ENCODE peak calls at places on chromosomes 7 and 10, in nine cellular contexts. One of them, this sample, is unnamed.

GRCh38 chr10:26269754-26270153 is 53.2 kb downstream of the GAD2 start:
- DNase-seq in left ventricle myocardium inferior: no peak
- DNase-seq in thoracic aorta: no peak
- DNase-seq in IMR-90: no peak
- DNase-seq in fibroblast of lung: peak
- DNase-seq in psoas muscle: no peak
- DNase-seq in A549: peak
- DNase-seq in NT2/D1: peak
- DNase-seq in kidney: no peak
- DNase-seq in this sample: peak

GRCh38 chr7:156080046-156080445 is 267.8 kb upstream of the SHH start:
- DNase-seq in thoracic aorta: no peak
- DNase-seq in A549: no peak
- DNase-seq in left ventricle myocardium inferior: no peak
- DNase-seq in psoas muscle: no peak
- DNase-seq in NT2/D1: no peak
- DNase-seq in kidney: no peak
- DNase-seq in IMR-90: no peak
- DNase-seq in fibroblast of lung: no peak
- DNase-seq in this sample: no peak

GRCh38 chr10:35517431-35518181 is 87.5 kb upstream of the GJD4 start:
- DNase-seq in fibroblast of lung: peak
- DNase-seq in psoas muscle: no peak
- DNase-seq in IMR-90: peak
- DNase-seq in thoracic aorta: no peak
- DNase-seq in left ventricle myocardium inferior: no peak
- DNase-seq in kidney: no peak
- DNase-seq in A549: no peak
- DNase-seq in NT2/D1: no peak
- DNase-seq in this sample: no peak

GRCh38 chr7:55432937-55433784 is 68.0 kb downstream of the LANCL2 start:
- DNase-seq in fibroblast of lung: peak
- DNase-seq in psoas muscle: no peak
- DNase-seq in left ventricle myocardium inferior: no peak
- DNase-seq in NT2/D1: peak
- DNase-seq in kidney: no peak
- DNase-seq in A549: peak
- DNase-seq in IMR-90: peak
- DNase-seq in thoracic aorta: no peak
- DNase-seq in this sample: peak

GRCh38 chr10:101097881-101098280 is 33.2 kb upstream of the TLX1 start:
- DNase-seq in NT2/D1: no peak
- DNase-seq in thoracic aorta: no peak
- DNase-seq in A549: no peak
- DNase-seq in left ventricle myocardium inferior: no peak
- DNase-seq in psoas muscle: no peak
- DNase-seq in fibroblast of lung: no peak
- DNase-seq in kidney: no peak
- DNase-seq in IMR-90: no peak
- DNase-seq in this sample: no peak

GRCh38 chr7:44158873-44159631 is 17.9 kb upstream of the MYL7 start:
- DNase-seq in fibroblast of lung: no peak
- DNase-seq in thoracic aorta: no peak
- DNase-seq in left ventricle myocardium inferior: no peak
- DNase-seq in IMR-90: no peak
- DNase-seq in psoas muscle: no peak
- DNase-seq in A549: no peak
- DNase-seq in kidney: no peak
- DNase-seq in NT2/D1: no peak
- DNase-seq in this sample: no peak

GRCh38 chr10:81920213-81920829 is 45.3 kb downstream of the NRG3 start:
- DNase-seq in kidney: no peak
- DNase-seq in thoracic aorta: no peak
- DNase-seq in A549: no peak
- DNase-seq in left ventricle myocardium inferior: no peak
- DNase-seq in psoas muscle: no peak
- DNase-seq in IMR-90: no peak
- DNase-seq in fibroblast of lung: no peak
- DNase-seq in NT2/D1: no peak
- DNase-seq in this sample: peak

GRCh38 chr10:3292601-3293000 is 120.0 kb upstream of the PITRM1 start:
- DNase-seq in NT2/D1: no peak
- DNase-seq in left ventricle myocardium inferior: no peak
- DNase-seq in kidney: no peak
- DNase-seq in fibroblast of lung: no peak
- DNase-seq in psoas muscle: no peak
- DNase-seq in A549: no peak
- DNase-seq in thoracic aorta: no peak
- DNase-seq in IMR-90: no peak
- DNase-seq in this sample: no peak

GRCh38 chr10:44857363-44858016 is 53.6 kb upstream of the TMEM72 start:
- DNase-seq in IMR-90: peak
- DNase-seq in fibroblast of lung: peak
- DNase-seq in A549: peak
- DNase-seq in NT2/D1: peak
- DNase-seq in kidney: no peak
- DNase-seq in left ventricle myocardium inferior: peak
- DNase-seq in psoas muscle: peak
- DNase-seq in thoracic aorta: no peak
- DNase-seq in this sample: peak

GRCh38 chr7:109246330-109247077 is 676.8 kb downstream of the DNAJB9 start:
- DNase-seq in psoas muscle: no peak
- DNase-seq in NT2/D1: no peak
- DNase-seq in fibroblast of lung: peak
- DNase-seq in kidney: no peak
- DNase-seq in thoracic aorta: no peak
- DNase-seq in A549: peak
- DNase-seq in left ventricle myocardium inferior: no peak
- DNase-seq in IMR-90: no peak
- DNase-seq in this sample: no peak

GRCh38 chr10:113454341-113455061 is 98.4 kb upstream of the HABP2 start:
- DNase-seq in IMR-90: peak
- DNase-seq in A549: peak
- DNase-seq in left ventricle myocardium inferior: peak
- DNase-seq in thoracic aorta: no peak
- DNase-seq in NT2/D1: peak
- DNase-seq in fibroblast of lung: peak
- DNase-seq in psoas muscle: peak
- DNase-seq in kidney: peak
- DNase-seq in this sample: peak

GRCh38 chr10:7159928-7160327 is 250.9 kb downstream of the SFMBT2 start:
- DNase-seq in psoas muscle: no peak
- DNase-seq in kidney: no peak
- DNase-seq in A549: no peak
- DNase-seq in left ventricle myocardium inferior: no peak
- DNase-seq in thoracic aorta: no peak
- DNase-seq in NT2/D1: no peak
- DNase-seq in fibroblast of lung: no peak
- DNase-seq in IMR-90: no peak
- DNase-seq in this sample: no peak

GRCh38 chr7:128217030-128217805 is 23.9 kb upstream of the LEP start:
- DNase-seq in psoas muscle: peak
- DNase-seq in IMR-90: peak
- DNase-seq in NT2/D1: no peak
- DNase-seq in left ventricle myocardium inferior: peak
- DNase-seq in A549: peak
- DNase-seq in thoracic aorta: no peak
- DNase-seq in fibroblast of lung: peak
- DNase-seq in kidney: no peak
- DNase-seq in this sample: no peak

DNA sequence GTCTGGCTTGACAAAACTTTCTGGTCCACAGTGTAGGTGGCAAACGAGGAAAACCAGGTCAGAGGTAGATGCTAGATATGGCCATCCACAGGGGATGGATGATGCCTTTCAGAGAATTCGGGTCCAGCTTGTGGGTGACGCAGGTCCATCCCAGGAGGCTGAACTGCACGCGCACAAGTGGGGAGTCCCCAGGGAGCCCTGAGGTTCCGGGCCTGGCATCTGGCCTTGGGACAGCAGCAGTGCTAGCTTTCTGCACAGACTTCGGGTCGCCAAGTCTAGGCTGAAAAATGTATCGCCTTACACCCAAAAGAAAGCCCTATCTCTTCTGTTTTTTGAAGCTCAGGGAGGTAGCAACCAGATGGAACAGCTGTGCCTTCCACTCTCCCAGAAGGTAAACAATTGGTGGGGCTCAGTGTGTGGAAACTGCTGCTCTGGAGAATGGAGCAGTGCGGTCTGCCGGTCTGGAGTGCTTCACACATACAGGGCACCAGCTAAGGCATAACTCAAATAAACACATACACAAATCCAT is 119.3 kb upstream of the ACBD5 start:
- DNase-seq in NT2/D1: no peak
- DNase-seq in A549: no peak
- DNase-seq in kidney: no peak
- DNase-seq in left ventricle myocardium inferior: no peak
- DNase-seq in thoracic aorta: no peak
- DNase-seq in psoas muscle: no peak
- DNase-seq in IMR-90: no peak
- DNase-seq in fibroblast of lung: no peak
- DNase-seq in this sample: no peak
- H3K4me3 ChIP-seq in NT2/D1: no peak
- H3K4me3 ChIP-seq in A549: no peak
- H3K4me3 ChIP-seq in kidney: no peak
- H3K4me3 ChIP-seq in left ventricle myocardium inferior: no peak
- H3K4me3 ChIP-seq in thoracic aorta: no peak
- H3K4me3 ChIP-seq in psoas muscle: no peak
- H3K4me3 ChIP-seq in IMR-90: no peak
- H3K4me3 ChIP-seq in fibroblast of lung: no peak
- H3K4me3 ChIP-seq in this sample: no peak

DNA sequence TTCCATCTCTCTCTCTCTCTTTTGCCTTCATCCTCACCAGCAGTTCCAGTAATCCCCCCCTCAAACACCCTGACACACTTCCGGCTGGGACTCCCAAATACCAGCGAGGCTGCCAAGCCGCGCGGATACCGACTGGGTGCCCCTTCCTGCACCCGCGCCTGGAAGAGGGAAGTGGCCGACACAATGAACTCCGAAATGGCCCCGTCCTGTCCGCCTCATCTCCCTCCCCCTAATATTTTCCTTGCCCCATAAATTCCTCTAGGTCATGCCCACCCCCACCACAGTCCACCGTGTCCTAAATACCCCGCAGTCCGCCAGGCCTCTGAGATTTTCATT is 1.8 kb upstream of the HOXA9 start:
- DNase-seq in fibroblast of lung: no peak
- DNase-seq in left ventricle myocardium inferior: peak
- DNase-seq in kidney: peak
- DNase-seq in thoracic aorta: no peak
- DNase-seq in NT2/D1: no peak
- DNase-seq in psoas muscle: no peak
- DNase-seq in IMR-90: no peak
- DNase-seq in A549: no peak
- DNase-seq in this sample: no peak
- H3K4me3 ChIP-seq in fibroblast of lung: no peak
- H3K4me3 ChIP-seq in left ventricle myocardium inferior: no peak
- H3K4me3 ChIP-seq in kidney: peak
- H3K4me3 ChIP-seq in thoracic aorta: no peak
- H3K4me3 ChIP-seq in NT2/D1: no peak
- H3K4me3 ChIP-seq in psoas muscle: peak
- H3K4me3 ChIP-seq in IMR-90: no peak
- H3K4me3 ChIP-seq in A549: no peak
- H3K4me3 ChIP-seq in this sample: no peak

DNA sequence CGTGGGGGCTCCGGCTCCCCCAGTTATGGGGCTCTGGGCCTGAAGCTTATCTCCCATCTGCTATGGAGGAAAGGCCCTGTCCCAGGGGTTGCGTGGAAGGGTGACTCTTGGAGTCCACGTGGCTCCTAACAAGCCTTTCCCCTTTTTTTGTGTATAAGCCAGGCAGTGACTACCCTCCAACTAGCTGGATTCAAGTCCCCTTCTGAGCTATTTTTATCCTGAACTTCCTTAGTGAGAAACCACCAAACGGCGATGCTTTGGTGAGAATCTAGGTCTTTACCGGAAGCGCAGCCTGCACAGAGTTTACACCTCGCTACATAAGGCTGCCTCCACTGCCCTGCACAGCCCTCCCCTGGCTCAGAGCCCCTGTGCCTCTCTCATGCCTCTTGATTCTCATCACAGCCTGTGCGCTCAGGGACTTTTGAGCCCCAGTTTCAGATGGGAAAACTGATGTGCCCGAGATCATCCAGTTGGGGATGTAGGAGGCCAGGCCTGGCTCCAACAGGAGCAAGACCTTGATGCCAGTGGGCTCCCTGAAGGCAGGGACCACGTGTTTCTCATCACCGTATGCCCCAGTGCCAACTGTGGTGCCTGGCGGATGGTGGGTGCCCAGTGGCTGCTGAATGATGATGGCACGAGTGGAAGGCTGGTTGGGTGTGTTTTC is 102.3 kb upstream of the PPIF start:
- DNase-seq in A549: no peak
- DNase-seq in kidney: no peak
- DNase-seq in thoracic aorta: no peak
- DNase-seq in NT2/D1: no peak
- DNase-seq in fibroblast of lung: peak
- DNase-seq in psoas muscle: no peak
- DNase-seq in IMR-90: no peak
- DNase-seq in left ventricle myocardium inferior: no peak
- DNase-seq in this sample: peak
- H3K4me3 ChIP-seq in A549: no peak
- H3K4me3 ChIP-seq in kidney: no peak
- H3K4me3 ChIP-seq in thoracic aorta: peak
- H3K4me3 ChIP-seq in NT2/D1: no peak
- H3K4me3 ChIP-seq in fibroblast of lung: no peak
- H3K4me3 ChIP-seq in psoas muscle: peak
- H3K4me3 ChIP-seq in IMR-90: no peak
- H3K4me3 ChIP-seq in left ventricle myocardium inferior: peak
- H3K4me3 ChIP-seq in this sample: peak

GRCh38 chr7:2880051-2880450 is 35.9 kb upstream of the GNA12 start:
- DNase-seq in NT2/D1: no peak
- DNase-seq in left ventricle myocardium inferior: no peak
- DNase-seq in psoas muscle: no peak
- DNase-seq in IMR-90: no peak
- DNase-seq in kidney: no peak
- DNase-seq in thoracic aorta: no peak
- DNase-seq in A549: no peak
- DNase-seq in fibroblast of lung: no peak
- DNase-seq in this sample: no peak

GRCh38 chr7:2879354-2879753 is 35.2 kb upstream of the GNA12 start:
- DNase-seq in fibroblast of lung: no peak
- DNase-seq in NT2/D1: no peak
- DNase-seq in IMR-90: no peak
- DNase-seq in thoracic aorta: no peak
- DNase-seq in psoas muscle: no peak
- DNase-seq in A549: no peak
- DNase-seq in kidney: no peak
- DNase-seq in left ventricle myocardium inferior: no peak
- DNase-seq in this sample: no peak

GRCh38 chr7:2880882-2881281 is 36.8 kb upstream of the GNA12 start:
- DNase-seq in psoas muscle: no peak
- DNase-seq in left ventricle myocardium inferior: no peak
- DNase-seq in thoracic aorta: no peak
- DNase-seq in IMR-90: no peak
- DNase-seq in A549: no peak
- DNase-seq in NT2/D1: no peak
- DNase-seq in kidney: no peak
- DNase-seq in fibroblast of lung: no peak
- DNase-seq in this sample: no peak

GRCh38 chr7:2876031-2876862 is 32.1 kb upstream of the GNA12 start:
- DNase-seq in IMR-90: peak
- DNase-seq in psoas muscle: no peak
- DNase-seq in NT2/D1: no peak
- DNase-seq in left ventricle myocardium inferior: no peak
- DNase-seq in fibroblast of lung: peak
- DNase-seq in thoracic aorta: no peak
- DNase-seq in kidney: no peak
- DNase-seq in A549: peak
- DNase-seq in this sample: no peak

GRCh38 chr7:2878306-2878705 is 34.2 kb upstream of the GNA12 start:
- DNase-seq in fibroblast of lung: no peak
- DNase-seq in psoas muscle: no peak
- DNase-seq in left ventricle myocardium inferior: no peak
- DNase-seq in kidney: no peak
- DNase-seq in A549: no peak
- DNase-seq in NT2/D1: no peak
- DNase-seq in IMR-90: no peak
- DNase-seq in thoracic aorta: no peak
- DNase-seq in this sample: peak
- H3K4me3 ChIP-seq in fibroblast of lung: no peak
- H3K4me3 ChIP-seq in psoas muscle: no peak
- H3K4me3 ChIP-seq in left ventricle myocardium inferior: no peak
- H3K4me3 ChIP-seq in kidney: no peak
- H3K4me3 ChIP-seq in A549: no peak
- H3K4me3 ChIP-seq in NT2/D1: no peak
- H3K4me3 ChIP-seq in IMR-90: no peak
- H3K4me3 ChIP-seq in thoracic aorta: no peak
- H3K4me3 ChIP-seq in this sample: no peak

This sample was measured in Jurkat, Clone E6-1.